ENCODE peak calls at places on chromosomes 2 and 18, in nine cellular contexts. One of them, this sample, is unnamed.

GRCh38 chr18:50427896-50428295 is 53.0 kb downstream of the SKA1 start:
- DNase-seq in stromal cell of bone marrow: no peak
- DNase-seq in T-helper 2 cell: no peak
- DNase-seq in central memory CD4-positive, alpha-beta T cell: no peak
- DNase-seq in NCI-H1048: no peak
- DNase-seq in T-helper 1 cell: no peak
- DNase-seq in stimulated activated CD8-positive, alpha-beta memory T cell treated with anti-CD3 and anti-CD28 coated beads, Interleukin-4, amount 100 ng/mL, for 1 hour: no peak
- DNase-seq in lower lobe of right lung: no peak
- DNase-seq in stimulated activated CD4-positive, alpha-beta T cell treated with anti-CD3 and anti-CD28 coated beads, Interleukin-2, amount 100 ng/mL, for 48 hours: no peak
- DNase-seq in this sample: no peak

GRCh38 chr2:61604433-61604832 is 66.3 kb upstream of the XPO1 start:
- DNase-seq in lower lobe of right lung: no peak
- DNase-seq in NCI-H1048: no peak
- DNase-seq in central memory CD4-positive, alpha-beta T cell: no peak
- DNase-seq in T-helper 2 cell: no peak
- DNase-seq in stimulated activated CD4-positive, alpha-beta T cell treated with anti-CD3 and anti-CD28 coated beads, Interleukin-2, amount 100 ng/mL, for 48 hours: no peak
- DNase-seq in stromal cell of bone marrow: no peak
- DNase-seq in stimulated activated CD8-positive, alpha-beta memory T cell treated with anti-CD3 and anti-CD28 coated beads, Interleukin-4, amount 100 ng/mL, for 1 hour: no peak
- DNase-seq in T-helper 1 cell: no peak
- DNase-seq in this sample: no peak

GRCh38 chr2:11498543-11499034 is 32.6 kb upstream of the E2F6 start:
- DNase-seq in stimulated activated CD4-positive, alpha-beta T cell treated with anti-CD3 and anti-CD28 coated beads, Interleukin-2, amount 100 ng/mL, for 48 hours: no peak
- DNase-seq in stimulated activated CD8-positive, alpha-beta memory T cell treated with anti-CD3 and anti-CD28 coated beads, Interleukin-4, amount 100 ng/mL, for 1 hour: no peak
- DNase-seq in central memory CD4-positive, alpha-beta T cell: no peak
- DNase-seq in stromal cell of bone marrow: no peak
- DNase-seq in NCI-H1048: no peak
- DNase-seq in T-helper 1 cell: no peak
- DNase-seq in lower lobe of right lung: no peak
- DNase-seq in T-helper 2 cell: no peak
- DNase-seq in this sample: no peak

GRCh38 chr2:43032894-43033270 is 193.5 kb downstream of the ZFP36L2 start:
- DNase-seq in stimulated activated CD8-positive, alpha-beta memory T cell treated with anti-CD3 and anti-CD28 coated beads, Interleukin-4, amount 100 ng/mL, for 1 hour: no peak
- DNase-seq in lower lobe of right lung: no peak
- DNase-seq in NCI-H1048: no peak
- DNase-seq in stimulated activated CD4-positive, alpha-beta T cell treated with anti-CD3 and anti-CD28 coated beads, Interleukin-2, amount 100 ng/mL, for 48 hours: no peak
- DNase-seq in stromal cell of bone marrow: no peak
- DNase-seq in T-helper 2 cell: no peak
- DNase-seq in T-helper 1 cell: no peak
- DNase-seq in central memory CD4-positive, alpha-beta T cell: no peak
- DNase-seq in this sample: no peak

GRCh38 chr2:235028646-235029045 is 76.8 kb downstream of the SH3BP4 start:
- DNase-seq in NCI-H1048: no peak
- DNase-seq in T-helper 2 cell: no peak
- DNase-seq in T-helper 1 cell: no peak
- DNase-seq in stimulated activated CD8-positive, alpha-beta memory T cell treated with anti-CD3 and anti-CD28 coated beads, Interleukin-4, amount 100 ng/mL, for 1 hour: no peak
- DNase-seq in stimulated activated CD4-positive, alpha-beta T cell treated with anti-CD3 and anti-CD28 coated beads, Interleukin-2, amount 100 ng/mL, for 48 hours: no peak
- DNase-seq in central memory CD4-positive, alpha-beta T cell: no peak
- DNase-seq in lower lobe of right lung: no peak
- DNase-seq in stromal cell of bone marrow: no peak
- DNase-seq in this sample: no peak

GRCh38 chr2:100106460-100106859 is 35.9 kb downstream of the AFF3 start:
- DNase-seq in T-helper 2 cell: no peak
- DNase-seq in T-helper 1 cell: no peak
- DNase-seq in stromal cell of bone marrow: no peak
- DNase-seq in stimulated activated CD4-positive, alpha-beta T cell treated with anti-CD3 and anti-CD28 coated beads, Interleukin-2, amount 100 ng/mL, for 48 hours: no peak
- DNase-seq in NCI-H1048: no peak
- DNase-seq in lower lobe of right lung: no peak
- DNase-seq in central memory CD4-positive, alpha-beta T cell: no peak
- DNase-seq in stimulated activated CD8-positive, alpha-beta memory T cell treated with anti-CD3 and anti-CD28 coated beads, Interleukin-4, amount 100 ng/mL, for 1 hour: no peak
- DNase-seq in this sample: no peak

GRCh38 chr18:39749154-39749553 is 2183.6 kb upstream of the CELF4 start:
- DNase-seq in stromal cell of bone marrow: no peak
- DNase-seq in T-helper 2 cell: no peak
- DNase-seq in T-helper 1 cell: no peak
- DNase-seq in lower lobe of right lung: no peak
- DNase-seq in stimulated activated CD8-positive, alpha-beta memory T cell treated with anti-CD3 and anti-CD28 coated beads, Interleukin-4, amount 100 ng/mL, for 1 hour: no peak
- DNase-seq in NCI-H1048: no peak
- DNase-seq in central memory CD4-positive, alpha-beta T cell: no peak
- DNase-seq in stimulated activated CD4-positive, alpha-beta T cell treated with anti-CD3 and anti-CD28 coated beads, Interleukin-2, amount 100 ng/mL, for 48 hours: no peak
- DNase-seq in this sample: no peak

GRCh38 chr18:56576826-56577573 is 61.4 kb downstream of the TXNL1 start:
- DNase-seq in T-helper 2 cell: no peak
- DNase-seq in stimulated activated CD8-positive, alpha-beta memory T cell treated with anti-CD3 and anti-CD28 coated beads, Interleukin-4, amount 100 ng/mL, for 1 hour: no peak
- DNase-seq in stimulated activated CD4-positive, alpha-beta T cell treated with anti-CD3 and anti-CD28 coated beads, Interleukin-2, amount 100 ng/mL, for 48 hours: no peak
- DNase-seq in stromal cell of bone marrow: no peak
- DNase-seq in T-helper 1 cell: no peak
- DNase-seq in central memory CD4-positive, alpha-beta T cell: no peak
- DNase-seq in NCI-H1048: no peak
- DNase-seq in lower lobe of right lung: no peak
- DNase-seq in this sample: no peak

GRCh38 chr2:810397-810796 is 133.2 kb upstream of the TMEM18 start:
- DNase-seq in stimulated activated CD4-positive, alpha-beta T cell treated with anti-CD3 and anti-CD28 coated beads, Interleukin-2, amount 100 ng/mL, for 48 hours: no peak
- DNase-seq in T-helper 1 cell: no peak
- DNase-seq in stromal cell of bone marrow: no peak
- DNase-seq in central memory CD4-positive, alpha-beta T cell: no peak
- DNase-seq in stimulated activated CD8-positive, alpha-beta memory T cell treated with anti-CD3 and anti-CD28 coated beads, Interleukin-4, amount 100 ng/mL, for 1 hour: no peak
- DNase-seq in T-helper 2 cell: no peak
- DNase-seq in lower lobe of right lung: no peak
- DNase-seq in NCI-H1048: no peak
- DNase-seq in this sample: no peak

GRCh38 chr2:240095556-240096523 is 40.3 kb downstream of the COPS9 start:
- DNase-seq in lower lobe of right lung: no peak
- DNase-seq in stimulated activated CD8-positive, alpha-beta memory T cell treated with anti-CD3 and anti-CD28 coated beads, Interleukin-4, amount 100 ng/mL, for 1 hour: no peak
- DNase-seq in NCI-H1048: no peak
- DNase-seq in stimulated activated CD4-positive, alpha-beta T cell treated with anti-CD3 and anti-CD28 coated beads, Interleukin-2, amount 100 ng/mL, for 48 hours: no peak
- DNase-seq in T-helper 1 cell: no peak
- DNase-seq in stromal cell of bone marrow: no peak
- DNase-seq in central memory CD4-positive, alpha-beta T cell: no peak
- DNase-seq in T-helper 2 cell: no peak
- DNase-seq in this sample: no peak

GRCh38 chr2:30738141-30738911 is 68.9 kb downstream of the CAPN13 start:
- DNase-seq in central memory CD4-positive, alpha-beta T cell: no peak
- DNase-seq in stimulated activated CD4-positive, alpha-beta T cell treated with anti-CD3 and anti-CD28 coated beads, Interleukin-2, amount 100 ng/mL, for 48 hours: no peak
- DNase-seq in lower lobe of right lung: no peak
- DNase-seq in T-helper 1 cell: no peak
- DNase-seq in NCI-H1048: no peak
- DNase-seq in stimulated activated CD8-positive, alpha-beta memory T cell treated with anti-CD3 and anti-CD28 coated beads, Interleukin-4, amount 100 ng/mL, for 1 hour: no peak
- DNase-seq in T-helper 2 cell: no peak
- DNase-seq in stromal cell of bone marrow: no peak
- DNase-seq in this sample: no peak

GRCh38 chr2:164621761-164622105 is 451 bp upstream of the GRB14 start:
- DNase-seq in stimulated activated CD4-positive, alpha-beta T cell treated with anti-CD3 and anti-CD28 coated beads, Interleukin-2, amount 100 ng/mL, for 48 hours: no peak
- DNase-seq in stimulated activated CD8-positive, alpha-beta memory T cell treated with anti-CD3 and anti-CD28 coated beads, Interleukin-4, amount 100 ng/mL, for 1 hour: no peak
- DNase-seq in central memory CD4-positive, alpha-beta T cell: no peak
- DNase-seq in T-helper 1 cell: no peak
- DNase-seq in lower lobe of right lung: no peak
- DNase-seq in stromal cell of bone marrow: no peak
- DNase-seq in T-helper 2 cell: no peak
- DNase-seq in NCI-H1048: no peak
- DNase-seq in this sample: no peak

GRCh38 chr2:73944714-73945113 is 18.0 kb downstream of the DGUOK start:
- DNase-seq in lower lobe of right lung: no peak
- DNase-seq in stromal cell of bone marrow: no peak
- DNase-seq in T-helper 1 cell: no peak
- DNase-seq in central memory CD4-positive, alpha-beta T cell: no peak
- DNase-seq in stimulated activated CD8-positive, alpha-beta memory T cell treated with anti-CD3 and anti-CD28 coated beads, Interleukin-4, amount 100 ng/mL, for 1 hour: no peak
- DNase-seq in stimulated activated CD4-positive, alpha-beta T cell treated with anti-CD3 and anti-CD28 coated beads, Interleukin-2, amount 100 ng/mL, for 48 hours: no peak
- DNase-seq in NCI-H1048: no peak
- DNase-seq in T-helper 2 cell: no peak
- DNase-seq in this sample: no peak

GRCh38 chr18:9434240-9434701 is 41.0 kb upstream of the RALBP1 start:
- DNase-seq in lower lobe of right lung: no peak
- DNase-seq in T-helper 2 cell: no peak
- DNase-seq in T-helper 1 cell: no peak
- DNase-seq in stimulated activated CD8-positive, alpha-beta memory T cell treated with anti-CD3 and anti-CD28 coated beads, Interleukin-4, amount 100 ng/mL, for 1 hour: no peak
- DNase-seq in stimulated activated CD4-positive, alpha-beta T cell treated with anti-CD3 and anti-CD28 coated beads, Interleukin-2, amount 100 ng/mL, for 48 hours: no peak
- DNase-seq in stromal cell of bone marrow: no peak
- DNase-seq in central memory CD4-positive, alpha-beta T cell: no peak
- DNase-seq in NCI-H1048: no peak
- DNase-seq in this sample: no peak

GRCh38 chr2:148615446-148615845 is 29.1 kb upstream of the EPC2 start:
- DNase-seq in T-helper 2 cell: no peak
- DNase-seq in stimulated activated CD8-positive, alpha-beta memory T cell treated with anti-CD3 and anti-CD28 coated beads, Interleukin-4, amount 100 ng/mL, for 1 hour: no peak
- DNase-seq in stromal cell of bone marrow: no peak
- DNase-seq in stimulated activated CD4-positive, alpha-beta T cell treated with anti-CD3 and anti-CD28 coated beads, Interleukin-2, amount 100 ng/mL, for 48 hours: no peak
- DNase-seq in T-helper 1 cell: no peak
- DNase-seq in lower lobe of right lung: no peak
- DNase-seq in NCI-H1048: no peak
- DNase-seq in central memory CD4-positive, alpha-beta T cell: no peak
- DNase-seq in this sample: no peak

GRCh38 chr2:27737676-27738348 is 33.7 kb upstream of the MRPL33 start:
- DNase-seq in stimulated activated CD8-positive, alpha-beta memory T cell treated with anti-CD3 and anti-CD28 coated beads, Interleukin-4, amount 100 ng/mL, for 1 hour: no peak
- DNase-seq in NCI-H1048: no peak
- DNase-seq in stimulated activated CD4-positive, alpha-beta T cell treated with anti-CD3 and anti-CD28 coated beads, Interleukin-2, amount 100 ng/mL, for 48 hours: no peak
- DNase-seq in central memory CD4-positive, alpha-beta T cell: no peak
- DNase-seq in T-helper 2 cell: no peak
- DNase-seq in stromal cell of bone marrow: peak; percentile 61
- DNase-seq in T-helper 1 cell: no peak
- DNase-seq in lower lobe of right lung: no peak
- DNase-seq in this sample: no peak

This sample was measured in astrocyte of the cerebellum.